ENCODE peak calls at places on chromosomes 6 and 20, in nine cellular contexts. T is stimulated activated naive CD4-positive, alpha-beta T cell; C is activated CD4-positive, alpha-beta memory T cell treated with anti-CD3 and anti-CD28 coated beads, Interleukin-2, amount 10 ng/mL, durations not matched to agents 7 days and 5 days; U is transverse colon; L is GM03348; N is NCI-H1105; Y is activated T-helper 1 cell treated with anti-CD3 and anti-CD28 coated beads, Interleukin-12 subunit alpha, Interleukin-12 subunit beta, Interleukin-2, Interleukin-4 antibody, amounts not matched to agents 30 ng/mL and 10 ng/mL and 1 ng/mL, durations not matched to agents 14 hours and 24 hours and 36 hours; V is anterior cingulate cortex; K is HEK293T. J is an unnamed sample.

GRCh38 chr6:54354608-54355007 is 46.4 kb downstream of the TINAG start:
- DNase-seq in T (no peak), C (no peak), U (no peak), L (no peak), N (no peak), Y (no peak), V (no peak), K (no peak), J (no peak)

GRCh38 chr20:18252597-18253451 is 35.5 kb upstream of the ZNF133 start:
- DNase-seq in T (no peak), C (no peak), U (no peak), L (no peak), N (no peak), Y (no peak), V (no peak), K (no peak), J (no peak)

GRCh38 chr6:148251286-148251685 is 91.4 kb upstream of the SASH1 start:
- DNase-seq in T (no peak), C (no peak), U (no peak), L (peak), N (no peak), Y (no peak), V (no peak), K (peak), J (peak)

GRCh38 chr20:47540443-47541354 is 39.0 kb downstream of the NCOA3 start:
- DNase-seq in T (no peak), C (no peak), U (no peak), L (no peak), N (no peak), Y (no peak), V (no peak), K (no peak), J (no peak)

GRCh38 chr6:159463440-159463839 is 229.6 kb downstream of the SOD2 start:
- DNase-seq in T (no peak), C (no peak), U (no peak), L (no peak), N (peak), Y (no peak), V (no peak), K (peak), J (peak)

GRCh38 chr20:9363673-9364072 is 150.7 kb upstream of the LAMP5 start:
- DNase-seq in T (no peak), C (no peak), U (no peak), L (no peak), N (no peak), Y (no peak), V (no peak), K (no peak), J (no peak)

GRCh38 chr6:101113468-101114260 is 232.5 kb upstream of the ASCC3 start:
- DNase-seq in T (no peak), C (no peak), U (no peak), L (no peak), N (no peak), Y (no peak), V (no peak), K (no peak), J (no peak)

GRCh38 chr6:143158113-143158581 is 97.5 kb downstream of the AIG1 start:
- DNase-seq in T (no peak), C (no peak), U (no peak), L (no peak), N (no peak), Y (no peak), V (no peak), K (no peak), J (no peak)

GRCh38 chr6:132362318-132363185 is 38.7 kb downstream of the MOXD1 start:
- DNase-seq in T (no peak), C (no peak), U (no peak), L (no peak), N (no peak), Y (no peak), V (no peak), K (no peak), J (no peak)

GRCh38 chr20:52923123-52923543 is 49.0 kb upstream of the TSHZ2 start:
- DNase-seq in T (no peak), C (no peak), U (no peak), L (peak), N (no peak), Y (no peak), V (no peak), K (no peak), J (peak)

GRCh38 chr6:166760288-166760687 is 133.2 kb upstream of the RPS6KA2 start:
- DNase-seq in T (peak), C (peak), U (no peak), L (no peak), N (no peak), Y (peak), V (no peak), K (no peak), J (no peak)

GRCh38 chr20:58021481-58021880 is 207.0 kb downstream of the ANKRD60 start:
- DNase-seq in T (no peak), C (no peak), U (no peak), L (peak), N (no peak), Y (no peak), V (no peak), K (peak), J (no peak)

GRCh38 chr6:131488780-131489179 is 84.2 kb upstream of the ARG1 start:
- DNase-seq in T (no peak), C (no peak), U (no peak), L (no peak), N (no peak), Y (no peak), V (no peak), K (no peak), J (no peak)

GRCh38 chr6:129212081-129212480 is 329.1 kb downstream of the LAMA2 start:
- DNase-seq in T (no peak), C (no peak), U (no peak), L (peak), N (no peak), Y (no peak), V (no peak), K (no peak), J (no peak)